ENCODE peak calls at places on chromosomes 2 and 18, in six cellular contexts. L, E, D, W, P and X are unnamed samples.

GRCh38 chr2:53498210-53498609 is 269.4 kb upstream of the CHAC2 start:
- DNase-seq in L (no peak), P (peak; percentile 57), W (no peak), E (no peak), D (no peak), X (no peak)

GRCh38 chr2:120332384-120332783 is 13.6 kb upstream of the INHBB start:
- DNase-seq in D (no peak), W (no peak), L (no peak), P (no peak), E (no peak), X (no peak)

GRCh38 chr2:84631047-84631446 is 114.7 kb downstream of the DNAH6 start:
- DNase-seq in L (no peak), W (no peak), D (peak; percentile 34), P (peak; percentile 43), E (peak; percentile 16), X (no peak)

GRCh38 chr2:28340312-28341202 is 52.1 kb upstream of the FOSL2 start:
- DNase-seq in L (no peak), E (no peak), D (no peak), P (no peak), W (no peak), X (no peak)

GRCh38 chr2:205822578-205822977 is 140.3 kb downstream of the NRP2 start:
- DNase-seq in W (no peak), L (no peak), P (peak; percentile 70), E (no peak), D (no peak), X (no peak)

GRCh38 chr18:79944126-79944731 is 7.2 kb downstream of the SLC66A2 start:
- DNase-seq in P (peak; percentile 29), L (no peak), W (no peak), E (peak; percentile 77), D (no peak), X (no peak)

GRCh38 chr2:74233648-74234047 is 35.2 kb downstream of the MTHFD2 start:
- DNase-seq in L (no peak), E (no peak), W (no peak), P (no peak), D (no peak), X (no peak)

GRCh38 chr2:16774091-16774490 is 108.5 kb upstream of the CYRIA start:
- DNase-seq in E (no peak), L (no peak), D (no peak), P (no peak), W (no peak), X (no peak)

GRCh38 chr2:170928036-170928823 is 823 bp upstream of the GORASP2 start:
- DNase-seq in P (peak; percentile 25), W (no peak), E (peak; percentile 7), L (no peak), D (no peak), X (peak; percentile 42)

GRCh38 chr2:88668862-88669261 is 22.6 kb upstream of the RPIA start:
- DNase-seq in L (no peak), W (no peak), E (no peak), D (no peak), P (peak; percentile 2), X (no peak)